ENCODE peak calls at places on chromosomes 2 and 18, in four cellular contexts. C, H, G and P are unnamed samples.

GRCh38 chr2:3432693-3433338 is 53.3 kb downstream of the TRAPPC12 start:
- DNase-seq in C (no peak), H (no peak), G (no peak), P (no peak)

GRCh38 chr18:41075212-41075611 is 879.8 kb upstream of the PIK3C3 start:
- DNase-seq in C (no peak), H (no peak), G (no peak), P (no peak)

GRCh38 chr2:96537734-96538486 is 1.4 kb downstream of the ARID5A start:
- DNase-seq in C (peak), H (no peak), G (no peak), P (no peak)

GRCh38 chr2:101829018-101829396 is 131.5 kb downstream of the MAP4K4 start:
- DNase-seq in C (no peak), H (no peak), G (no peak), P (no peak)

GRCh38 chr2:25905126-25905525 is 26.8 kb upstream of the ASXL2 start:
- DNase-seq in C (no peak), H (no peak), G (no peak), P (no peak)

GRCh38 chr2:86284401-86284841 is 53.0 kb downstream of the REEP1 start:
- DNase-seq in C (no peak), H (no peak), G (no peak), P (peak)

GRCh38 chr18:45464619-45465018 is 150.7 kb upstream of the SLC14A2 start:
- DNase-seq in C (no peak), H (no peak), G (no peak), P (no peak)

GRCh38 chr2:193502363-193503035 is 1307.8 kb upstream of the TMEFF2 start:
- DNase-seq in C (no peak), H (no peak), G (no peak), P (no peak)

GRCh38 chr18:76686737-76687231 is 135.6 kb upstream of the ZNF236 start:
- DNase-seq in C (no peak), H (peak), G (peak), P (peak)

GRCh38 chr2:172556284-172557033 is 569 bp downstream of the PDK1 start:
- DNase-seq in C (peak), H (peak), G (peak), P (peak)